ENCODE peak calls at places on chromosomes 2 and 18, in four cellular contexts. W is RCC 7860, K is dermis blood vessel endothelial cell, P is mucosa of descending colon. F is an unnamed sample.

GRCh38 chr2:119485336-119486110 is 38.8 kb downstream of the SCTR start:
- DNase-seq in K (no peak), P (no peak), W (peak), F (peak)

GRCh38 chr18:77557030-77557429 is 307.4 kb downstream of the GALR1 start:
- DNase-seq in P (no peak), W (no peak), K (no peak), F (no peak)

GRCh38 chr2:3730646-3731045 is 27.3 kb downstream of the DCDC2C start:
- DNase-seq in W (no peak), K (no peak), P (no peak), F (no peak)

GRCh38 chr2:200218645-200219044 is 87.8 kb upstream of the SPATS2L start:
- DNase-seq in K (no peak), W (no peak), P (no peak), F (no peak)

GRCh38 chr2:9201185-9201891 is 5.3 kb upstream of the ASAP2 start:
- DNase-seq in W (peak), K (peak), P (no peak), F (no peak)

GRCh38 chr2:210072922-210073509 is 70.6 kb downstream of the RPE start:
- DNase-seq in P (peak), K (peak), W (peak), F (peak)

GRCh38 chr2:150505178-150505577 is 17.7 kb upstream of the RND3 start:
- DNase-seq in P (no peak), W (no peak), K (no peak), F (no peak)

GRCh38 chr2:119819846-119820245 is 60.1 kb downstream of the PTPN4 start:
- DNase-seq in P (no peak), K (no peak), W (no peak), F (no peak)

GRCh38 chr2:232134939-232135338 is 173.4 kb downstream of the DIS3L2 start:
- DNase-seq in K (no peak), P (no peak), W (no peak), F (no peak)

GRCh38 chr18:21439453-21439852 is 161.1 kb downstream of the ESCO1 start:
- DNase-seq in P (no peak), W (peak), K (peak), F (no peak)

GRCh38 chr2:43520919-43521318 is 74.9 kb downstream of the THADA start:
- DNase-seq in W (no peak), P (no peak), K (no peak), F (no peak)

GRCh38 chr2:191710411-191710900 is 32.5 kb downstream of the NABP1 start:
- DNase-seq in K (no peak), P (no peak), W (no peak), F (no peak)

GRCh38 chr2:25062461-25062860 is 20.6 kb downstream of the EFR3B start:
- DNase-seq in P (no peak), W (no peak), K (no peak), F (no peak)

GRCh38 chr2:125227843-125228392 is 1202.8 kb downstream of the CNTNAP5 start:
- DNase-seq in K (no peak), W (no peak), P (no peak), F (no peak)

GRCh38 chr18:77528877-77529276 is 279.2 kb downstream of the GALR1 start:
- DNase-seq in W (no peak), P (peak), K (no peak), F (no peak)

GRCh38 chr2:226450141-226450540 is 349.5 kb downstream of the IRS1 start:
- DNase-seq in K (no peak), W (no peak), P (no peak), F (peak)

F was measured in lung microvascular endothelial cell.